ENCODE peak calls at places on chromosomes 13 and 19, in eight cellular contexts. One of them, this sample, is unnamed.

GRCh38 chr19:46240693-46241092 is 11.2 kb downstream of the IGFL1 start:
- DNase-seq in AG04450: no peak
- DNase-seq in heart right ventricle: no peak
- DNase-seq in choroid plexus epithelial cell: no peak
- DNase-seq in HFFc6: no peak
- DNase-seq in naive thymus-derived CD4-positive, alpha-beta T cell: no peak
- DNase-seq in activated CD8-positive, alpha-beta memory T cell treated with anti-CD3 and anti-CD28 coated beads, Interleukin-2, amount 50 U/mL, for 4 hours: no peak
- DNase-seq in astrocyte of the spinal cord: no peak
- DNase-seq in this sample: no peak

GRCh38 chr19:44644391-44645016 is 794 bp downstream of the PVR start:
- DNase-seq in AG04450: no peak
- DNase-seq in heart right ventricle: no peak
- DNase-seq in choroid plexus epithelial cell: peak
- DNase-seq in HFFc6: peak
- DNase-seq in naive thymus-derived CD4-positive, alpha-beta T cell: no peak
- DNase-seq in activated CD8-positive, alpha-beta memory T cell treated with anti-CD3 and anti-CD28 coated beads, Interleukin-2, amount 50 U/mL, for 4 hours: no peak
- DNase-seq in astrocyte of the spinal cord: peak
- DNase-seq in this sample: no peak

GRCh38 chr13:113742000-113742441 is 17.0 kb upstream of the TMEM255B start:
- DNase-seq in AG04450: no peak
- DNase-seq in heart right ventricle: no peak
- DNase-seq in choroid plexus epithelial cell: peak
- DNase-seq in HFFc6: peak
- DNase-seq in naive thymus-derived CD4-positive, alpha-beta T cell: no peak
- DNase-seq in activated CD8-positive, alpha-beta memory T cell treated with anti-CD3 and anti-CD28 coated beads, Interleukin-2, amount 50 U/mL, for 4 hours: no peak
- DNase-seq in astrocyte of the spinal cord: no peak
- DNase-seq in this sample: peak

GRCh38 chr13:45121421-45121820 is 1.1 kb downstream of the GTF2F2 start:
- DNase-seq in AG04450: no peak
- DNase-seq in heart right ventricle: no peak
- DNase-seq in choroid plexus epithelial cell: peak
- DNase-seq in HFFc6: peak
- DNase-seq in naive thymus-derived CD4-positive, alpha-beta T cell: no peak
- DNase-seq in activated CD8-positive, alpha-beta memory T cell treated with anti-CD3 and anti-CD28 coated beads, Interleukin-2, amount 50 U/mL, for 4 hours: no peak
- DNase-seq in astrocyte of the spinal cord: peak
- DNase-seq in this sample: no peak

GRCh38 chr13:32081591-32081990 is 50.0 kb downstream of the FRY start:
- DNase-seq in AG04450: no peak
- DNase-seq in heart right ventricle: no peak
- DNase-seq in choroid plexus epithelial cell: no peak
- DNase-seq in HFFc6: no peak
- DNase-seq in naive thymus-derived CD4-positive, alpha-beta T cell: no peak
- DNase-seq in activated CD8-positive, alpha-beta memory T cell treated with anti-CD3 and anti-CD28 coated beads, Interleukin-2, amount 50 U/mL, for 4 hours: no peak
- DNase-seq in astrocyte of the spinal cord: no peak
- DNase-seq in this sample: no peak

GRCh38 chr19:45276284-45276687 is 25.2 kb downstream of the MARK4 start:
- DNase-seq in AG04450: no peak
- DNase-seq in heart right ventricle: no peak
- DNase-seq in choroid plexus epithelial cell: peak
- DNase-seq in HFFc6: no peak
- DNase-seq in naive thymus-derived CD4-positive, alpha-beta T cell: no peak
- DNase-seq in activated CD8-positive, alpha-beta memory T cell treated with anti-CD3 and anti-CD28 coated beads, Interleukin-2, amount 50 U/mL, for 4 hours: no peak
- DNase-seq in astrocyte of the spinal cord: no peak
- DNase-seq in this sample: no peak

GRCh38 chr13:109715902-109716301 is 70.5 kb downstream of the IRS2 start:
- DNase-seq in AG04450: no peak
- DNase-seq in heart right ventricle: no peak
- DNase-seq in choroid plexus epithelial cell: peak
- DNase-seq in HFFc6: peak
- DNase-seq in naive thymus-derived CD4-positive, alpha-beta T cell: no peak
- DNase-seq in activated CD8-positive, alpha-beta memory T cell treated with anti-CD3 and anti-CD28 coated beads, Interleukin-2, amount 50 U/mL, for 4 hours: no peak
- DNase-seq in astrocyte of the spinal cord: peak
- DNase-seq in this sample: peak

GRCh38 chr13:74919914-74920313 is 562.1 kb downstream of the TBC1D4 start:
- DNase-seq in AG04450: no peak
- DNase-seq in heart right ventricle: no peak
- DNase-seq in choroid plexus epithelial cell: no peak
- DNase-seq in HFFc6: no peak
- DNase-seq in naive thymus-derived CD4-positive, alpha-beta T cell: no peak
- DNase-seq in activated CD8-positive, alpha-beta memory T cell treated with anti-CD3 and anti-CD28 coated beads, Interleukin-2, amount 50 U/mL, for 4 hours: no peak
- DNase-seq in astrocyte of the spinal cord: no peak
- DNase-seq in this sample: no peak

GRCh38 chr19:18675779-18676178 is 7.7 kb upstream of the CRTC1 start:
- DNase-seq in AG04450: no peak
- DNase-seq in heart right ventricle: no peak
- DNase-seq in choroid plexus epithelial cell: peak
- DNase-seq in HFFc6: no peak
- DNase-seq in naive thymus-derived CD4-positive, alpha-beta T cell: peak
- DNase-seq in activated CD8-positive, alpha-beta memory T cell treated with anti-CD3 and anti-CD28 coated beads, Interleukin-2, amount 50 U/mL, for 4 hours: no peak
- DNase-seq in astrocyte of the spinal cord: no peak
- DNase-seq in this sample: no peak

GRCh38 chr13:45779901-45780300 is 71.7 kb downstream of the SIAH3 start:
- DNase-seq in AG04450: no peak
- DNase-seq in heart right ventricle: no peak
- DNase-seq in choroid plexus epithelial cell: no peak
- DNase-seq in HFFc6: no peak
- DNase-seq in naive thymus-derived CD4-positive, alpha-beta T cell: no peak
- DNase-seq in activated CD8-positive, alpha-beta memory T cell treated with anti-CD3 and anti-CD28 coated beads, Interleukin-2, amount 50 U/mL, for 4 hours: no peak
- DNase-seq in astrocyte of the spinal cord: no peak
- DNase-seq in this sample: no peak

GRCh38 chr19:50315773-50316448 is 13.3 kb downstream of the KCNC3 start:
- DNase-seq in AG04450: no peak
- DNase-seq in heart right ventricle: no peak
- DNase-seq in choroid plexus epithelial cell: peak
- DNase-seq in HFFc6: peak
- DNase-seq in naive thymus-derived CD4-positive, alpha-beta T cell: no peak
- DNase-seq in activated CD8-positive, alpha-beta memory T cell treated with anti-CD3 and anti-CD28 coated beads, Interleukin-2, amount 50 U/mL, for 4 hours: no peak
- DNase-seq in astrocyte of the spinal cord: peak
- DNase-seq in this sample: no peak

GRCh38 chr19:42225718-42226292 is 5.7 kb downstream of the ZNF526 start:
- DNase-seq in AG04450: no peak
- DNase-seq in heart right ventricle: no peak
- DNase-seq in choroid plexus epithelial cell: no peak
- DNase-seq in HFFc6: no peak
- DNase-seq in naive thymus-derived CD4-positive, alpha-beta T cell: no peak
- DNase-seq in activated CD8-positive, alpha-beta memory T cell treated with anti-CD3 and anti-CD28 coated beads, Interleukin-2, amount 50 U/mL, for 4 hours: no peak
- DNase-seq in astrocyte of the spinal cord: no peak
- DNase-seq in this sample: no peak

GRCh38 chr13:48318714-48319457 is 15.3 kb downstream of the RB1 start:
- DNase-seq in AG04450: no peak
- DNase-seq in heart right ventricle: peak
- DNase-seq in choroid plexus epithelial cell: no peak
- DNase-seq in HFFc6: no peak
- DNase-seq in naive thymus-derived CD4-positive, alpha-beta T cell: no peak
- DNase-seq in activated CD8-positive, alpha-beta memory T cell treated with anti-CD3 and anti-CD28 coated beads, Interleukin-2, amount 50 U/mL, for 4 hours: peak
- DNase-seq in astrocyte of the spinal cord: no peak
- DNase-seq in this sample: no peak

GRCh38 chr19:30556230-30556711 is 184.1 kb downstream of the ZNF536 start:
- DNase-seq in AG04450: no peak
- DNase-seq in heart right ventricle: no peak
- DNase-seq in choroid plexus epithelial cell: no peak
- DNase-seq in HFFc6: no peak
- DNase-seq in naive thymus-derived CD4-positive, alpha-beta T cell: no peak
- DNase-seq in activated CD8-positive, alpha-beta memory T cell treated with anti-CD3 and anti-CD28 coated beads, Interleukin-2, amount 50 U/mL, for 4 hours: no peak
- DNase-seq in astrocyte of the spinal cord: no peak
- DNase-seq in this sample: no peak

GRCh38 chr19:459724-460511 is 915 bp downstream of the SHC2 start:
- DNase-seq in AG04450: no peak
- DNase-seq in heart right ventricle: peak
- DNase-seq in choroid plexus epithelial cell: peak
- DNase-seq in HFFc6: no peak
- DNase-seq in naive thymus-derived CD4-positive, alpha-beta T cell: no peak
- DNase-seq in activated CD8-positive, alpha-beta memory T cell treated with anti-CD3 and anti-CD28 coated beads, Interleukin-2, amount 50 U/mL, for 4 hours: peak
- DNase-seq in astrocyte of the spinal cord: peak
- DNase-seq in this sample: no peak

GRCh38 chr19:45815501-45816216 is 551 bp upstream of the RSPH6A start:
- DNase-seq in AG04450: no peak
- DNase-seq in heart right ventricle: no peak
- DNase-seq in choroid plexus epithelial cell: no peak
- DNase-seq in HFFc6: no peak
- DNase-seq in naive thymus-derived CD4-positive, alpha-beta T cell: no peak
- DNase-seq in activated CD8-positive, alpha-beta memory T cell treated with anti-CD3 and anti-CD28 coated beads, Interleukin-2, amount 50 U/mL, for 4 hours: no peak
- DNase-seq in astrocyte of the spinal cord: no peak
- DNase-seq in this sample: no peak

GRCh38 chr19:19627716-19628498 is at the start of gene LPAR2:
- DNase-seq in AG04450: no peak
- DNase-seq in heart right ventricle: no peak
- DNase-seq in choroid plexus epithelial cell: no peak
- DNase-seq in HFFc6: no peak
- DNase-seq in naive thymus-derived CD4-positive, alpha-beta T cell: peak
- DNase-seq in activated CD8-positive, alpha-beta memory T cell treated with anti-CD3 and anti-CD28 coated beads, Interleukin-2, amount 50 U/mL, for 4 hours: peak
- DNase-seq in astrocyte of the spinal cord: no peak
- DNase-seq in this sample: no peak

GRCh38 chr19:9782282-9782681 is 13.7 kb upstream of the ZNF846 start:
- DNase-seq in AG04450: no peak
- DNase-seq in heart right ventricle: no peak
- DNase-seq in choroid plexus epithelial cell: peak
- DNase-seq in HFFc6: no peak
- DNase-seq in naive thymus-derived CD4-positive, alpha-beta T cell: no peak
- DNase-seq in activated CD8-positive, alpha-beta memory T cell treated with anti-CD3 and anti-CD28 coated beads, Interleukin-2, amount 50 U/mL, for 4 hours: no peak
- DNase-seq in astrocyte of the spinal cord: no peak
- DNase-seq in this sample: no peak

GRCh38 chr19:30784850-30785459 is 412.8 kb downstream of the ZNF536 start:
- DNase-seq in AG04450: no peak
- DNase-seq in heart right ventricle: peak
- DNase-seq in choroid plexus epithelial cell: peak
- DNase-seq in HFFc6: no peak
- DNase-seq in naive thymus-derived CD4-positive, alpha-beta T cell: peak
- DNase-seq in activated CD8-positive, alpha-beta memory T cell treated with anti-CD3 and anti-CD28 coated beads, Interleukin-2, amount 50 U/mL, for 4 hours: peak
- DNase-seq in astrocyte of the spinal cord: no peak
- DNase-seq in this sample: peak

GRCh38 chr19:12792048-12792852 is 964 bp downstream of the JUNB start:
- DNase-seq in AG04450: no peak
- DNase-seq in heart right ventricle: peak
- DNase-seq in choroid plexus epithelial cell: peak
- DNase-seq in HFFc6: no peak
- DNase-seq in naive thymus-derived CD4-positive, alpha-beta T cell: peak
- DNase-seq in activated CD8-positive, alpha-beta memory T cell treated with anti-CD3 and anti-CD28 coated beads, Interleukin-2, amount 50 U/mL, for 4 hours: peak
- DNase-seq in astrocyte of the spinal cord: peak
- DNase-seq in this sample: peak

GRCh38 chr19:29841559-29842367 is 30.0 kb downstream of the CCNE1 start:
- DNase-seq in AG04450: no peak
- DNase-seq in heart right ventricle: no peak
- DNase-seq in choroid plexus epithelial cell: peak
- DNase-seq in HFFc6: peak
- DNase-seq in naive thymus-derived CD4-positive, alpha-beta T cell: no peak
- DNase-seq in activated CD8-positive, alpha-beta memory T cell treated with anti-CD3 and anti-CD28 coated beads, Interleukin-2, amount 50 U/mL, for 4 hours: no peak
- DNase-seq in astrocyte of the spinal cord: peak
- DNase-seq in this sample: no peak

GRCh38 chr13:34748078-34748477 is 194.0 kb upstream of the NBEA start:
- DNase-seq in AG04450: no peak
- DNase-seq in heart right ventricle: no peak
- DNase-seq in choroid plexus epithelial cell: peak
- DNase-seq in HFFc6: no peak
- DNase-seq in naive thymus-derived CD4-positive, alpha-beta T cell: no peak
- DNase-seq in activated CD8-positive, alpha-beta memory T cell treated with anti-CD3 and anti-CD28 coated beads, Interleukin-2, amount 50 U/mL, for 4 hours: no peak
- DNase-seq in astrocyte of the spinal cord: peak
- DNase-seq in this sample: no peak

This sample was measured in HL-60.